ENCODE peak calls at places on chromosomes 5 and 9, in seven cellular contexts. W, M, B, Y, V, I and N are unnamed samples.

GRCh38 chr5:125834438-125835147 is 588.6 kb upstream of the GRAMD2B start:
- DNase-seq in W (no peak), M (no peak), B (no peak), Y (no peak), V (no peak), I (no peak), N (no peak)

GRCh38 chr9:108130896-108131295 is 641.3 kb upstream of the KLF4 start:
- DNase-seq in W (no peak), M (no peak), B (no peak), Y (no peak), V (no peak), I (no peak), N (no peak)

GRCh38 chr5:111999286-111999685 is 242.3 kb upstream of the NREP start:
- DNase-seq in W (peak; percentile 90), M (no peak), B (no peak), Y (no peak), V (no peak), I (no peak), N (no peak)

GRCh38 chr9:22079873-22080341 is 70.8 kb upstream of the CDKN2B start:
- DNase-seq in W (peak; percentile 87), M (no peak), B (no peak), Y (no peak), V (peak; percentile 51), I (no peak), N (no peak)

GRCh38 chr5:145953202-145953601 is 16.8 kb downstream of the SH3RF2 start:
- DNase-seq in W (no peak), M (no peak), B (no peak), Y (no peak), V (no peak), I (no peak), N (no peak)

GRCh38 chr9:117081641-117082317 is 333.1 kb downstream of the ASTN2 start:
- DNase-seq in W (no peak), M (no peak), B (no peak), Y (no peak), V (no peak), I (no peak), N (no peak)

GRCh38 chr5:92370032-92370431 is 986.9 kb upstream of the ARRDC3 start:
- DNase-seq in W (no peak), M (no peak), B (no peak), Y (no peak), V (no peak), I (no peak), N (no peak)

GRCh38 chr9:130766904-130767262 is 68.2 kb upstream of the ABL1 start:
- DNase-seq in W (no peak), M (no peak), B (no peak), Y (peak; percentile 37), V (no peak), I (no peak), N (no peak)

GRCh38 chr5:166073921-166074838 is 2217.3 kb upstream of the WWC1 start:
- DNase-seq in W (no peak), M (no peak), B (no peak), Y (no peak), V (no peak), I (no peak), N (no peak)

GRCh38 chr9:112443200-112443599 is 43.4 kb upstream of the KIAA1958 start:
- DNase-seq in W (peak; percentile 15), M (no peak), B (no peak), Y (no peak), V (peak; percentile 52), I (no peak), N (peak; percentile 33)

GRCh38 chr5:171897231-171897630 is 109.2 kb downstream of the FBXW11 start:
- DNase-seq in W (no peak), M (no peak), B (no peak), Y (no peak), V (no peak), I (no peak), N (no peak)

GRCh38 chr9:109751253-109751652 is 28.7 kb upstream of the PALM2AKAP2 start:
- DNase-seq in W (peak; percentile 82), M (no peak), B (no peak), Y (no peak), V (no peak), I (no peak), N (no peak)

GRCh38 chr5:161372682-161373344 is 173.7 kb downstream of the GABRB2 start:
- DNase-seq in W (no peak), M (no peak), B (no peak), Y (no peak), V (no peak), I (no peak), N (no peak)

GRCh38 chr5:11815481-11815880 is 88.8 kb downstream of the CTNND2 start:
- DNase-seq in W (no peak), M (no peak), B (no peak), Y (no peak), V (no peak), I (no peak), N (no peak)

GRCh38 chr5:52743529-52743928 is 44.2 kb upstream of the ITGA1 start:
- DNase-seq in W (no peak), M (no peak), B (no peak), Y (no peak), V (no peak), I (no peak), N (no peak)

GRCh38 chr9:105241356-105242043 is 3.0 kb upstream of the SLC44A1 start:
- DNase-seq in W (no peak), M (no peak), B (no peak), Y (no peak), V (no peak), I (no peak), N (no peak)

GRCh38 chr9:129143461-129143927 is 32.3 kb downstream of the PTPA start:
- DNase-seq in W (peak; percentile 84), M (peak; percentile 65), B (no peak), Y (peak; percentile 37), V (peak; percentile 58), I (peak; percentile 84), N (no peak)

GRCh38 chr9:4700093-4700492 is 20.7 kb downstream of the CDC37L1 start:
- DNase-seq in W (peak; percentile 10), M (peak; percentile 56), B (no peak), Y (no peak), V (no peak), I (no peak), N (no peak)

GRCh38 chr5:141475625-141476131 is at the start of gene PCDHGC3:
- DNase-seq in W (peak; percentile 95), M (peak; percentile 95), B (peak; percentile 69), Y (peak; percentile 89), V (peak; percentile 91), I (peak; percentile 95), N (peak; percentile 89)
- TF ChIP-seq POLR2A in W (peak; percentile 57), M (peak; percentile 28), B (no peak), Y (peak; percentile 64), V (no peak), I (peak; percentile 70), N (no peak)

DNA sequence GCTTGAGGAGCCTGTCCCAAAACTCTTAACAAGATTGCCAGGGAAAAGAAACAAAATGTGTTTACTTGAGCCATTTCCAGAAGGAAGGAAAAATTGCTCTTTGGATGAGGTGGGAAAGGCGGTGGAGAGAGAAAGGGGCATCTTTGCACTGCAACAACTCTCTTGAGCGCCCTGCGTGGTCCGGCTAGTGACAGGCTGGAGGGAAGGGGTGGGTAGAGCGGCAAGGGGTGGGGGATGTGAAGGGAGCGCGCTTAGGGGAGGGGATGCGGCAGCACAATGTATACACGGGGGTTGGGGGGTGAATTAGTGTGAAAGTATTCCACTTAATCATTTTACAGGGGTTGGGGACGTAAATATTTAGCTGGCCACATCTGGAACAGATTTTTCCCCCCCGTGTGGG is 1.3 kb downstream of the FGF10 start:
- DNase-seq in W (no peak), M (no peak), B (no peak), Y (no peak), V (no peak), I (no peak), N (no peak)
- TF ChIP-seq POLR2A in W (no peak), M (no peak), B (no peak), Y (no peak), V (no peak), I (no peak), N (no peak)

GRCh38 chr5:75335952-75336624 is 932 bp upstream of the HMGCR start:
- DNase-seq in W (peak; percentile 88), M (peak; percentile 54), B (peak; percentile 17), Y (peak; percentile 59), V (peak; percentile 64), I (peak; percentile 33), N (peak; percentile 51)
- TF ChIP-seq POLR2A in W (no peak), M (no peak), B (no peak), Y (no peak), V (no peak), I (no peak), N (no peak)

GRCh38 chr9:137244486-137245449 is 3.7 kb downstream of the TUBB4B start:
- DNase-seq in W (no peak), M (no peak), B (no peak), Y (no peak), V (no peak), I (no peak), N (no peak)
- TF ChIP-seq POLR2A in W (peak; percentile 84), M (no peak), B (peak; percentile 76), Y (no peak), V (no peak), I (no peak), N (no peak)

GRCh38 chr9:26946753-26947727 is at the start of gene PLAA:
- DNase-seq in W (peak; percentile 92), M (peak; percentile 93), B (peak; percentile 81), Y (peak; percentile 91), V (peak; percentile 95), I (peak; percentile 89), N (peak; percentile 99)
- TF ChIP-seq POLR2A in W (peak; percentile 74), M (peak; percentile 71), B (peak; percentile 82), Y (peak; percentile 76), V (peak; percentile 58), I (peak; percentile 36), N (peak; percentile 96)

DNA sequence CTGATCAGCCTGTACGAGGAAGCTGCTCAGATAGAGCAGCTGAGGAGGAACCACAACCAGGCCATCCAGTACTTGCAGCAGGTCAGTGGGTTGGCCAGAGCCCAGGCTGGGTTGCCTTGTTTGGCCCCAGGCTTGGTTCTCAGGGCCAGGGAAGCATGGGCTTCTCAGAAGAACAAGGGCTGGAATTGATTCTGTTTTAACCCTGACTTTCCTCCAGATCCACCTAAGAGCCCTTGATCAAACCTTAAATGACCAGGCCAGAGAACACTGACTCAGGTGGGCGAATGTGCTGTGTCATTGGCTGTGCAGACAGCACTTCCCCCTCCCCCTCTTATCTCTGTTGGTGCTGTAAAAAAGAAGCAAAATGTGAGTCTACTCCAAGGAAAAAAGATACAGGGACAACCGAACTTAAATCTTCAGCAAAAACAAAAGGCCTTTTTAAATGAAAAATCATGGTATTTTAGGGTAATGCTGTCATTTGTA is 28.1 kb downstream of the TTC23L start:
- DNase-seq in W (no peak), M (peak; percentile 15), B (no peak), Y (peak; percentile 7), V (no peak), I (no peak), N (no peak)
- TF ChIP-seq POLR2A in W (no peak), M (no peak), B (no peak), Y (no peak), V (no peak), I (no peak), N (no peak)

GRCh38 chr5:88269222-88269771 is 652 bp upstream of the TMEM161B start:
- DNase-seq in W (peak; percentile 16), M (peak; percentile 17), B (no peak), Y (peak; percentile 9), V (no peak), I (no peak), N (peak; percentile 41)

GRCh38 chr5:88263349-88263748 is 5.3 kb downstream of the TMEM161B start:
- DNase-seq in W (no peak), M (no peak), B (no peak), Y (no peak), V (no peak), I (no peak), N (no peak)

GRCh38 chr5:88268414-88269184 is at the start of gene TMEM161B:
- DNase-seq in W (peak; percentile 85), M (peak; percentile 89), B (peak; percentile 64), Y (peak; percentile 95), V (peak; percentile 98), I (peak; percentile 84), N (peak; percentile 96)
- TF ChIP-seq POLR2A in W (no peak), M (no peak), B (peak; percentile 83), Y (peak; percentile 74), V (peak; percentile 35), I (peak; percentile 38), N (peak; percentile 77)